ENCODE peak calls at places on chromosomes 1 and 21, in nine cellular contexts. One of them, this sample, is unnamed.

GRCh38 chr1:157119008-157119407 is 19.2 kb downstream of the ETV3 start:
- DNase-seq in HCT116: no peak
- DNase-seq in trophoblast cell: no peak
- DNase-seq in brain microvascular endothelial cell: no peak
- DNase-seq in cardiac muscle cell: no peak
- DNase-seq in body of pancreas: no peak
- DNase-seq in RWPE1: no peak
- DNase-seq in tibial nerve: no peak
- DNase-seq in OCI-LY7: no peak
- DNase-seq in this sample: no peak

GRCh38 chr1:99481391-99481996 is 164.4 kb upstream of the PALMD start:
- DNase-seq in RWPE1: peak; percentile 32
- DNase-seq in brain microvascular endothelial cell: peak; percentile 67
- DNase-seq in OCI-LY7: peak; percentile 59
- DNase-seq in cardiac muscle cell: peak; percentile 76
- DNase-seq in body of pancreas: peak; percentile 76
- DNase-seq in tibial nerve: peak; percentile 83
- DNase-seq in trophoblast cell: peak; percentile 22
- DNase-seq in HCT116: peak; percentile 49
- DNase-seq in this sample: no peak

GRCh38 chr1:79323240-79324025 is 316.9 kb upstream of the ADGRL4 start:
- DNase-seq in cardiac muscle cell: peak; percentile 98
- DNase-seq in trophoblast cell: peak; percentile 37
- DNase-seq in RWPE1: peak; percentile 80
- DNase-seq in brain microvascular endothelial cell: peak; percentile 78
- DNase-seq in OCI-LY7: no peak
- DNase-seq in HCT116: peak; percentile 12
- DNase-seq in body of pancreas: no peak
- DNase-seq in tibial nerve: no peak
- DNase-seq in this sample: no peak

GRCh38 chr1:197955486-197956394 is 38.6 kb downstream of the LHX9 start:
- DNase-seq in trophoblast cell: no peak
- DNase-seq in brain microvascular endothelial cell: no peak
- DNase-seq in RWPE1: no peak
- DNase-seq in cardiac muscle cell: peak; percentile 88
- DNase-seq in OCI-LY7: no peak
- DNase-seq in tibial nerve: no peak
- DNase-seq in HCT116: no peak
- DNase-seq in body of pancreas: peak; percentile 46
- DNase-seq in this sample: no peak

GRCh38 chr1:239233626-239234025 is 152.7 kb upstream of the CHRM3 start:
- DNase-seq in RWPE1: no peak
- DNase-seq in OCI-LY7: no peak
- DNase-seq in body of pancreas: no peak
- DNase-seq in tibial nerve: no peak
- DNase-seq in cardiac muscle cell: no peak
- DNase-seq in HCT116: no peak
- DNase-seq in trophoblast cell: no peak
- DNase-seq in brain microvascular endothelial cell: no peak
- DNase-seq in this sample: no peak

GRCh38 chr1:18149113-18149641 is 41.6 kb downstream of the IGSF21 start:
- DNase-seq in tibial nerve: no peak
- DNase-seq in body of pancreas: peak; percentile 33
- DNase-seq in HCT116: no peak
- DNase-seq in RWPE1: peak; percentile 15
- DNase-seq in brain microvascular endothelial cell: no peak
- DNase-seq in OCI-LY7: no peak
- DNase-seq in trophoblast cell: no peak
- DNase-seq in cardiac muscle cell: no peak
- DNase-seq in this sample: no peak

GRCh38 chr1:25699501-25700089 is 83.0 kb downstream of the MAN1C1 start:
- DNase-seq in trophoblast cell: no peak
- DNase-seq in OCI-LY7: no peak
- DNase-seq in cardiac muscle cell: no peak
- DNase-seq in HCT116: no peak
- DNase-seq in brain microvascular endothelial cell: no peak
- DNase-seq in body of pancreas: no peak
- DNase-seq in tibial nerve: no peak
- DNase-seq in RWPE1: no peak
- DNase-seq in this sample: no peak

GRCh38 chr1:61618755-61619154 is 106.2 kb downstream of the TM2D1 start:
- DNase-seq in cardiac muscle cell: no peak
- DNase-seq in tibial nerve: no peak
- DNase-seq in RWPE1: no peak
- DNase-seq in brain microvascular endothelial cell: no peak
- DNase-seq in body of pancreas: no peak
- DNase-seq in HCT116: no peak
- DNase-seq in trophoblast cell: no peak
- DNase-seq in OCI-LY7: no peak
- DNase-seq in this sample: no peak

GRCh38 chr1:12057382-12057781 is 5.7 kb upstream of the TNFRSF8 start:
- DNase-seq in trophoblast cell: no peak
- DNase-seq in tibial nerve: no peak
- DNase-seq in RWPE1: no peak
- DNase-seq in brain microvascular endothelial cell: no peak
- DNase-seq in HCT116: no peak
- DNase-seq in OCI-LY7: no peak
- DNase-seq in cardiac muscle cell: peak; percentile 23
- DNase-seq in body of pancreas: no peak
- DNase-seq in this sample: no peak

GRCh38 chr1:6599141-6599975 is 3.3 kb downstream of the KLHL21 start:
- DNase-seq in tibial nerve: no peak
- DNase-seq in HCT116: no peak
- DNase-seq in brain microvascular endothelial cell: no peak
- DNase-seq in OCI-LY7: peak; percentile 61
- DNase-seq in body of pancreas: peak; percentile 58
- DNase-seq in trophoblast cell: no peak
- DNase-seq in cardiac muscle cell: no peak
- DNase-seq in RWPE1: peak; percentile 80
- DNase-seq in this sample: peak; percentile 84

GRCh38 chr1:230191079-230191478 is 124.0 kb downstream of the GALNT2 start:
- DNase-seq in trophoblast cell: no peak
- DNase-seq in tibial nerve: peak; percentile 71
- DNase-seq in brain microvascular endothelial cell: peak; percentile 83
- DNase-seq in RWPE1: no peak
- DNase-seq in HCT116: no peak
- DNase-seq in cardiac muscle cell: peak; percentile 89
- DNase-seq in body of pancreas: peak; percentile 79
- DNase-seq in OCI-LY7: no peak
- DNase-seq in this sample: no peak

GRCh38 chr1:182600745-182601415 is 3.3 kb downstream of the RGS16 start:
- DNase-seq in trophoblast cell: no peak
- DNase-seq in OCI-LY7: no peak
- DNase-seq in HCT116: no peak
- DNase-seq in cardiac muscle cell: peak; percentile 38
- DNase-seq in body of pancreas: no peak
- DNase-seq in brain microvascular endothelial cell: no peak
- DNase-seq in RWPE1: no peak
- DNase-seq in tibial nerve: no peak
- DNase-seq in this sample: no peak

GRCh38 chr1:30872033-30872947 is 36.3 kb downstream of the SDC3 start:
- DNase-seq in tibial nerve: no peak
- DNase-seq in RWPE1: no peak
- DNase-seq in cardiac muscle cell: no peak
- DNase-seq in OCI-LY7: peak; percentile 28
- DNase-seq in brain microvascular endothelial cell: no peak
- DNase-seq in body of pancreas: no peak
- DNase-seq in trophoblast cell: no peak
- DNase-seq in HCT116: no peak
- DNase-seq in this sample: peak; percentile 9

GRCh38 chr1:99737016-99737415 is 29.4 kb downstream of the FRRS1 start:
- DNase-seq in RWPE1: no peak
- DNase-seq in brain microvascular endothelial cell: peak; percentile 73
- DNase-seq in OCI-LY7: peak; percentile 25
- DNase-seq in cardiac muscle cell: peak; percentile 79
- DNase-seq in body of pancreas: no peak
- DNase-seq in HCT116: peak; percentile 21
- DNase-seq in trophoblast cell: peak; percentile 2
- DNase-seq in tibial nerve: peak; percentile 28
- DNase-seq in this sample: no peak

GRCh38 chr1:200889571-200889970 is 5.1 kb upstream of the INAVA start:
- DNase-seq in body of pancreas: no peak
- DNase-seq in tibial nerve: no peak
- DNase-seq in brain microvascular endothelial cell: no peak
- DNase-seq in OCI-LY7: no peak
- DNase-seq in cardiac muscle cell: no peak
- DNase-seq in HCT116: no peak
- DNase-seq in trophoblast cell: no peak
- DNase-seq in RWPE1: no peak
- DNase-seq in this sample: no peak

GRCh38 chr1:221429262-221429661 is 312.6 kb downstream of the DUSP10 start:
- DNase-seq in HCT116: no peak
- DNase-seq in brain microvascular endothelial cell: no peak
- DNase-seq in OCI-LY7: no peak
- DNase-seq in trophoblast cell: no peak
- DNase-seq in body of pancreas: no peak
- DNase-seq in cardiac muscle cell: peak; percentile 51
- DNase-seq in tibial nerve: no peak
- DNase-seq in RWPE1: peak; percentile 43
- DNase-seq in this sample: no peak

DNA sequence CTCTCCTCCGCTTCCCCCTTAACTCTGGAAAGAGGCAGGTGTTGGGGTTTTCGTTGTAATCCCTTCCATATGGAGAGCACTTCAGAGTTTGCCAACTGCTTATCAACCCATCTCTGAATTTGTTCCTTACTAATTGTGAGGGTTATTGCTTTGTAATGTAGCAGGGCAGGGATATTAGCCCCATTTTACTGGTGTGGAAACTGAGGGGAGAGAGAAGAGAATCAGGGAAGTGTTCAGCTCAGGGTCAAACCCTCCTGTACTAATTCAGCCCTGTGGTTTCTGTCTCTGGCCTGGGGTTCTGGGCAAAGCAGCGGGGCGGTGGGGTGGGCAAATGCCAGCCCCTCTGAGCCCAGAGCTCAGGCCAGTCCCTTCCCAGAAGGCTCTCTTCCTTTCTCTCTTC is 3.1 kb downstream of the CITED4 start:
- DNase-seq in brain microvascular endothelial cell: no peak
- DNase-seq in OCI-LY7: no peak
- DNase-seq in body of pancreas: no peak
- DNase-seq in trophoblast cell: no peak
- DNase-seq in tibial nerve: no peak
- DNase-seq in HCT116: no peak
- DNase-seq in cardiac muscle cell: no peak
- DNase-seq in RWPE1: no peak
- DNase-seq in this sample: no peak
- H3K27ac ChIP-seq in brain microvascular endothelial cell: no peak overlapping the region
- H3K27ac ChIP-seq in OCI-LY7: no peak overlapping the region
- H3K27ac ChIP-seq in body of pancreas: no peak overlapping the region
- H3K27ac ChIP-seq in trophoblast cell: no peak overlapping the region
- H3K27ac ChIP-seq in tibial nerve: no peak overlapping the region
- H3K27ac ChIP-seq in HCT116: no peak overlapping the region
- H3K27ac ChIP-seq in cardiac muscle cell: no peak overlapping the region
- H3K27ac ChIP-seq in RWPE1: peak overlapping the region; percentile 77
- H3K27ac ChIP-seq in this sample: no peak overlapping the region

DNA sequence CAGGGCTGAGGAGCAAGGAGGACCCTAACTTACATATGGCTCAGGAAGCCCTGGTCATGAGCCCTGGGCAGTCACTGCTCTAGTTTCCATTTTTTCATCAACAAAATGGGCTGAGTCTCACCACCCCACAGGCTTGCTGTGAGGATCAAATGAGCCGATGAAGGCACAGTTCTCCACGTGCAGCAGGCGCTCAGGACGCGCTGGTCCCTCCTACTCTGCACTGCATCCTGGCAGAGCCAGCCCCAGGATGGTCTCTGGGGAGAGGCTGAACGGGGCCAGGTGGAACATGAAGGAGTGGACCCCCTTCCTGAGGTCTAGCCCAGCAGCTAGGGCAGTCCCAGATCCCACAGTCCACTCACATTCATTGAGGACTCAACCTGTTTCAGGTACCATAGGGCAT is 349.3 kb downstream of the PTPRU start:
- DNase-seq in tibial nerve: no peak
- DNase-seq in HCT116: no peak
- DNase-seq in brain microvascular endothelial cell: no peak
- DNase-seq in cardiac muscle cell: no peak
- DNase-seq in body of pancreas: no peak
- DNase-seq in RWPE1: no peak
- DNase-seq in OCI-LY7: no peak
- DNase-seq in trophoblast cell: no peak
- DNase-seq in this sample: no peak
- H3K27ac ChIP-seq in tibial nerve: no peak overlapping the region
- H3K27ac ChIP-seq in HCT116: no peak overlapping the region
- H3K27ac ChIP-seq in brain microvascular endothelial cell: no peak overlapping the region
- H3K27ac ChIP-seq in cardiac muscle cell: no peak overlapping the region
- H3K27ac ChIP-seq in body of pancreas: no peak overlapping the region
- H3K27ac ChIP-seq in RWPE1: no peak overlapping the region
- H3K27ac ChIP-seq in OCI-LY7: no peak overlapping the region
- H3K27ac ChIP-seq in trophoblast cell: no peak overlapping the region
- H3K27ac ChIP-seq in this sample: no peak overlapping the region

GRCh38 chr1:37867784-37868183 is 8.4 kb upstream of the MTF1 start:
- DNase-seq in RWPE1: no peak
- DNase-seq in HCT116: no peak
- DNase-seq in OCI-LY7: no peak
- DNase-seq in cardiac muscle cell: no peak
- DNase-seq in trophoblast cell: no peak
- DNase-seq in tibial nerve: no peak
- DNase-seq in brain microvascular endothelial cell: no peak
- DNase-seq in body of pancreas: no peak
- DNase-seq in this sample: no peak

GRCh38 chr1:37868466-37868865 is 9.1 kb upstream of the MTF1 start:
- DNase-seq in brain microvascular endothelial cell: no peak
- DNase-seq in cardiac muscle cell: no peak
- DNase-seq in HCT116: no peak
- DNase-seq in trophoblast cell: peak; percentile 38
- DNase-seq in body of pancreas: no peak
- DNase-seq in tibial nerve: no peak
- DNase-seq in OCI-LY7: no peak
- DNase-seq in RWPE1: no peak
- DNase-seq in this sample: no peak

GRCh38 chr1:37862330-37862729 is 2.9 kb upstream of the MTF1 start:
- DNase-seq in brain microvascular endothelial cell: no peak
- DNase-seq in trophoblast cell: no peak
- DNase-seq in cardiac muscle cell: no peak
- DNase-seq in RWPE1: no peak
- DNase-seq in body of pancreas: no peak
- DNase-seq in HCT116: no peak
- DNase-seq in OCI-LY7: no peak
- DNase-seq in tibial nerve: no peak
- DNase-seq in this sample: no peak

GRCh38 chr1:37866491-37866890 is 7.1 kb upstream of the MTF1 start:
- DNase-seq in HCT116: no peak
- DNase-seq in brain microvascular endothelial cell: no peak
- DNase-seq in cardiac muscle cell: no peak
- DNase-seq in OCI-LY7: no peak
- DNase-seq in body of pancreas: no peak
- DNase-seq in RWPE1: no peak
- DNase-seq in tibial nerve: no peak
- DNase-seq in trophoblast cell: no peak
- DNase-seq in this sample: no peak

GRCh38 chr1:37865348-37866119 is 6.1 kb upstream of the MTF1 start:
- DNase-seq in cardiac muscle cell: no peak
- DNase-seq in tibial nerve: no peak
- DNase-seq in RWPE1: peak; percentile 87
- DNase-seq in body of pancreas: no peak
- DNase-seq in HCT116: peak; percentile 67
- DNase-seq in OCI-LY7: no peak
- DNase-seq in brain microvascular endothelial cell: peak; percentile 29
- DNase-seq in trophoblast cell: no peak
- DNase-seq in this sample: no peak
- H3K27ac ChIP-seq in cardiac muscle cell: no peak overlapping the region
- H3K27ac ChIP-seq in tibial nerve: no peak overlapping the region
- H3K27ac ChIP-seq in RWPE1: peak overlapping the region; percentile 83
- H3K27ac ChIP-seq in body of pancreas: no peak overlapping the region
- H3K27ac ChIP-seq in HCT116: peak overlapping the region; percentile 6
- H3K27ac ChIP-seq in OCI-LY7: no peak overlapping the region
- H3K27ac ChIP-seq in brain microvascular endothelial cell: no peak overlapping the region
- H3K27ac ChIP-seq in trophoblast cell: no peak overlapping the region
- H3K27ac ChIP-seq in this sample: no peak overlapping the region

GRCh38 chr21:44911066-44911383 is 9.7 kb downstream of the ITGB2 start:
- DNase-seq in brain microvascular endothelial cell: no peak
- DNase-seq in cardiac muscle cell: no peak
- DNase-seq in RWPE1: no peak
- DNase-seq in HCT116: no peak
- DNase-seq in OCI-LY7: no peak
- DNase-seq in tibial nerve: no peak
- DNase-seq in body of pancreas: no peak
- DNase-seq in trophoblast cell: no peak
- DNase-seq in this sample: no peak
- H3K27ac ChIP-seq in brain microvascular endothelial cell: no peak overlapping the region
- H3K27ac ChIP-seq in cardiac muscle cell: no peak overlapping the region
- H3K27ac ChIP-seq in RWPE1: peak overlapping the region; percentile 77
- H3K27ac ChIP-seq in HCT116: no peak overlapping the region
- H3K27ac ChIP-seq in OCI-LY7: no peak overlapping the region
- H3K27ac ChIP-seq in tibial nerve: no peak overlapping the region
- H3K27ac ChIP-seq in body of pancreas: no peak overlapping the region
- H3K27ac ChIP-seq in trophoblast cell: no peak overlapping the region
- H3K27ac ChIP-seq in this sample: no peak overlapping the region